ENCODE peak calls at places on chromosomes 12 and 14, in ten cellular contexts. V, I, A, S, U, D, J, L, T and N are unnamed samples.
A peak's percentile ranks its signal among the peaks of the same experiment; 100 is the strongest.

GRCh38 chr12:65152012-65152411 is 17.4 kb upstream of the LEMD3 start:
- DNase-seq in V (no peak), I (no peak), A (no peak), S (no peak), U (peak; percentile 8), D (no peak), J (no peak), L (no peak), T (no peak), N (no peak)

GRCh38 chr14:93212432-93212831 is 5.4 kb downstream of the UBR7 start:
- DNase-seq in V (no peak), I (no peak), A (no peak), S (no peak), U (no peak), D (no peak), J (no peak), L (no peak), T (no peak), N (no peak)

GRCh38 chr14:81384900-81385299 is 15.2 kb downstream of the STON2 start:
- DNase-seq in V (no peak), I (no peak), A (no peak), S (no peak), U (peak; percentile 80), D (peak; percentile 24), J (no peak), L (no peak), T (peak; percentile 33), N (no peak)

GRCh38 chr14:93430319-93430801 is 379 bp upstream of the UNC79 start:
- DNase-seq in V (no peak), I (no peak), A (no peak), S (peak; percentile 26), U (no peak), D (peak; percentile 56), J (no peak), L (no peak), T (peak; percentile 76), N (no peak)

GRCh38 chr12:49200882-49201594 is 12.2 kb upstream of the TUBA1A start:
- DNase-seq in V (no peak), I (no peak), A (no peak), S (no peak), U (peak; percentile 47), D (peak; percentile 67), J (no peak), L (peak; percentile 66), T (peak; percentile 36), N (no peak)

GRCh38 chr12:107322063-107322462 is 228.7 kb upstream of the CRY1 start:
- DNase-seq in V (peak; percentile 42), I (no peak), A (no peak), S (no peak), U (no peak), D (no peak), J (no peak), L (no peak), T (no peak), N (no peak)

GRCh38 chr14:34488528-34488927 is 26.5 kb upstream of the SPTSSA start:
- DNase-seq in V (no peak), I (no peak), A (no peak), S (no peak), U (no peak), D (no peak), J (no peak), L (no peak), T (no peak), N (no peak)

GRCh38 chr12:1176191-1176590 is 185.2 kb downstream of the ERC1 start:
- DNase-seq in V (no peak), I (no peak), A (no peak), S (no peak), U (no peak), D (no peak), J (no peak), L (no peak), T (no peak), N (no peak)

GRCh38 chr12:114238808-114239207 is 167.1 kb downstream of the TBX5 start:
- DNase-seq in V (no peak), I (no peak), A (no peak), S (no peak), U (peak; percentile 9), D (no peak), J (no peak), L (no peak), T (no peak), N (no peak)

GRCh38 chr12:75672212-75672611 is 160.8 kb upstream of the KRR1 start:
- DNase-seq in V (no peak), I (no peak), A (no peak), S (no peak), U (no peak), D (no peak), J (no peak), L (no peak), T (no peak), N (no peak)

GRCh38 chr12:15268927-15269552 is 47.8 kb upstream of the RERG start:
- DNase-seq in V (peak; percentile 9), I (no peak), A (no peak), S (peak; percentile 71), U (peak; percentile 87), D (peak; percentile 43), J (no peak), L (peak; percentile 83), T (peak; percentile 45), N (peak; percentile 3)

GRCh38 chr14:75720828-75721227 is 59.8 kb downstream of the TTLL5 start:
- DNase-seq in V (no peak), I (no peak), A (no peak), S (no peak), U (no peak), D (peak; percentile 90), J (no peak), L (no peak), T (peak; percentile 89), N (no peak)

GRCh38 chr12:14514946-14515345 is 52.7 kb downstream of the PLBD1 start:
- DNase-seq in V (no peak), I (no peak), A (no peak), S (no peak), U (no peak), D (no peak), J (no peak), L (no peak), T (no peak), N (no peak)